ENCODE peak calls at places on chromosome 3, in five cellular contexts. Q is body of pancreas; V is HepG2; H is psoas muscle; D is naive thymus-derived CD4-positive, alpha-beta T cell. G is an unnamed sample. For H3K4me1, the result is how much of the 10 kb centered on the place peaks cover.

GRCh38 chr3:45881031-45882022 is 5.0 kb upstream of the CCR9 start:
- DNase-seq in D (no peak), H (no peak), V (no peak), Q (no peak), G (peak)

GRCh38 chr3:185313693-185314246 is 49.2 kb upstream of the MAP3K13 start:
- DNase-seq in D (no peak), H (no peak), V (no peak), Q (no peak), G (no peak)

GRCh38 chr3:94098487-94098886 is 35.6 kb downstream of the NSUN3 start:
- DNase-seq in V (no peak), H (no peak), D (no peak), Q (no peak), G (no peak)

GRCh38 chr3:116517308-116517707 is 72.0 kb upstream of the LSAMP start:
- DNase-seq in D (no peak), Q (no peak), H (no peak), V (no peak), G (no peak)

GRCh38 chr3:195100903-195101591 is 169.9 kb downstream of the XXYLT1 start:
- DNase-seq in D (no peak), V (no peak), Q (peak), H (no peak), G (no peak)

GRCh38 chr3:124063168-124063909 is 71.4 kb upstream of the ROPN1 start:
- DNase-seq in H (no peak), Q (no peak), D (no peak), V (no peak), G (no peak)

GRCh38 chr3:88282519-88283241 is 132.9 kb downstream of the C3orf38 start:
- DNase-seq in V (no peak), H (no peak), Q (no peak), D (no peak), G (no peak)

GRCh38 chr3:57756528-57757401 is 656 bp downstream of the SLMAP start:
- DNase-seq in H (peak), V (peak), D (peak), Q (peak), G (peak)

GRCh38 chr3:105425153-105425502 is 58.4 kb downstream of the ALCAM start:
- DNase-seq in Q (no peak), H (no peak), D (no peak), V (no peak), G (no peak)

GRCh38 chr3:14766428-14767244 is 52.1 kb upstream of the FGD5 start:
- DNase-seq in Q (no peak), V (no peak), H (no peak), D (no peak), G (no peak)

GRCh38 chr3:12833226-12834161 is 7.9 kb downstream of the RPL32 start:
- DNase-seq in H (no peak), Q (no peak), V (no peak), D (no peak), G (no peak)

GRCh38 chr3:131072099-131072559 is 45.5 kb downstream of the NEK11 start:
- DNase-seq in V (no peak), H (no peak), D (no peak), Q (no peak), G (no peak)

GRCh38 chr3:79872483-79872882 is 104.7 kb upstream of the ROBO1 start:
- DNase-seq in V (no peak), H (no peak), D (no peak), Q (no peak), G (no peak)

GRCh38 chr3:163327086-163327485 is 1751.2 kb downstream of the SI start:
- DNase-seq in D (no peak), Q (no peak), H (no peak), V (no peak), G (no peak)

GRCh38 chr3:105987809-105988208 is 119.0 kb upstream of the CBLB start:
- DNase-seq in V (no peak), D (no peak), Q (no peak), H (no peak), G (no peak)

GRCh38 chr3:188212308-188212969 is 58.5 kb downstream of the LPP start:
- DNase-seq in D (no peak), H (no peak), Q (no peak), V (peak), G (no peak)

GRCh38 chr3:179028408-179028807 is 43.2 kb downstream of the ZMAT3 start:
- DNase-seq in D (no peak), H (no peak), Q (no peak), V (no peak), G (peak)

GRCh38 chr3:182644800-182645433 is 148.4 kb upstream of the ATP11B start:
- DNase-seq in D (no peak), V (no peak), Q (no peak), H (no peak), G (no peak)

GRCh38 chr3:168047190-168047795 is 48.4 kb downstream of the GOLIM4 start:
- DNase-seq in Q (no peak), H (no peak), V (peak), D (no peak), G (peak)

GRCh38 chr3:42666022-42666421 is 12.5 kb downstream of the ZBTB47 start:
- DNase-seq in Q (no peak), V (no peak), D (no peak), H (no peak), G (no peak)

GRCh38 chr3:139310474-139310933 is 33.3 kb upstream of the MRPS22 start:
- DNase-seq in D (no peak), H (no peak), Q (no peak), V (no peak), G (no peak)

GRCh38 chr3:139312959-139313358 is 30.9 kb upstream of the MRPS22 start:
- DNase-seq in Q (no peak), V (no peak), D (no peak), H (no peak), G (no peak)

GRCh38 chr3:139309880-139310279 is 33.9 kb upstream of the MRPS22 start:
- DNase-seq in V (peak), Q (no peak), H (no peak), D (no peak), G (no peak)

GRCh38 chr3:139312416-139312815 is 31.4 kb upstream of the MRPS22 start:
- DNase-seq in D (no peak), V (no peak), H (no peak), Q (no peak), G (no peak)

DNA sequence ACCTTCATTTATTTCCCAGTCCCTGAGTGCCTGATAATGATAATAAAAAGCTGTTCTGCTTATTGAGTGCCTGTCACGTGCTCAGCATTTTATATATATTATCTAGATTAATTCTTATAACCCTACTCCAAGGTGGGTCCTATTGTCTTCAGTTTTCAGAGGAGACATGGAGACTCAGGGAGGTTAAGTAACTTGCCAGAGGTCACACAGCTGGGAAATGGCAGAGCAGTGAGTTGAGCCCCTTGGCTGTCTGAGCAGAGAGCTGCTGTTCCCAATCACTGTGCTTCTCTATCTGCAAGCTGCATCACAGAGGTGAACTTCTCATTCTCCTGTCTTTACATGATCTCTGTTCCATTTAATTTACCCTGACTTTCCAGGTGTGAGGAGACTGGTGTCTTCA is 32.3 kb upstream of the MRPS22 start:
- DNase-seq in Q (no peak), D (no peak), H (no peak), V (no peak), G (no peak)
- H3K4me1 ChIP-seq in Q (under half), D (under half), H (under half), V (under half), G (under half)

GRCh38 chr3:50807266-50807665 is 132.5 kb downstream of the DOCK3 start:
- DNase-seq in D (no peak), H (no peak), V (no peak), Q (peak), G (no peak)

GRCh38 chr3:50811893-50812292 is 137.2 kb downstream of the DOCK3 start:
- DNase-seq in V (no peak), H (no peak), Q (no peak), D (no peak), G (no peak)

GRCh38 chr3:50805321-50805720 is 130.6 kb downstream of the DOCK3 start:
- DNase-seq in Q (no peak), H (no peak), D (no peak), V (no peak), G (no peak)

GRCh38 chr3:50806031-50806430 is 131.3 kb downstream of the DOCK3 start:
- DNase-seq in V (no peak), Q (no peak), H (no peak), D (no peak), G (no peak)

GRCh38 chr3:50806806-50807205 is 132.1 kb downstream of the DOCK3 start:
- DNase-seq in V (no peak), Q (no peak), D (no peak), H (no peak), G (no peak)
- H3K27ac ChIP-seq in V (no peak), Q (no peak), D (no peak), H (no peak), G (no peak)

DNA sequence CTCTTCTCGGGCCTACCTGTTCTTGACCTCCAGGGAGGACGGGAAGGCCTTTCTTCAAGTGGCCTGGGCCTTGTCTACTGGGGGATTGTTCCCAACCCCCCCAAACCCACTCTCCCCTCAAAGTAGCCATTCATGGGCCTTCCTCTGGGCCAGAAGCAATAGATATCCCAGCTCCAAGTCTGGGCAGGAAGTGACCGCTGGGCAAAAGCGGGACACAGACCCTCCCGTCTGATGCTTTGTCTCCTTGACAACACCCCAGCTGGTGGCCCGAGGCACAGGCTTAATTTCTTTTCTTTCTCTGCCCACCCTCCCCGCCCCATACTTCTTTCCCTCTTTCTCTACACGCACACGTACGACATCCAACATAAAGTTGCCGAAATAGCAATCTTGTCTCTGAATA is 41.4 kb upstream of the FEZF2 start:
- DNase-seq in D (no peak), V (no peak), H (no peak), Q (no peak), G (no peak)
- H3K4me3 ChIP-seq in D (no peak), V (no peak), H (no peak), Q (no peak), G (no peak)

GRCh38 chr3:64342940-64343691 is 117.8 kb upstream of the PRICKLE2 start:
- DNase-seq in Q (no peak), D (no peak), V (peak), H (no peak), G (no peak)
- H3K4me1 ChIP-seq in Q (under half), D (under half), V (under half), H (under half), G (under half)

DNA sequence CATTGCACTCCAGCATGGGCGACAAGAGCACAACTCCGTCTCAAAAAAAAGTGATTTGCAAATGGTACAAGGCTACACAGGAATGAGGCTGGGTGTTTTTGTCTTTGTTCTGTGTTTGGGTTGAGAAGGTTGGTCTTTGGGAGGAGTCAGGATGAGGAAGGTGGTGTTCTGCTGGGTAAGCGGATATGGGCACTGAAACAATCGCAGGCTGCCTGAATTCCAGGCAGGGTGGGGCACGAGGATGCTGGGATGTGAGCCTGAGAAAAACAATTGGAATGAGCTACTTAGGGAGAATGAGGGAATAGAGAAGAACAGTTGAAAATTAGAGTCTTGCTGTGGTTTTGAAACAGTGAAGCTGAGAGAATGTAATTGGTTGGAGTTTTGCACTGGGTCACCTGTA is 51.6 kb downstream of the ZBTB38 start:
- DNase-seq in Q (no peak), V (no peak), H (no peak), D (no peak), G (no peak)
- H3K27ac ChIP-seq in Q (no peak), V (no peak), H (no peak), D (no peak), G (no peak)

GRCh38 chr3:27720899-27721716 is 1.0 kb downstream of the EOMES start:
- DNase-seq in D (no peak), Q (no peak), H (no peak), V (no peak), G (peak)
- H3K4me3 ChIP-seq in D (peak), Q (peak), H (peak), V (peak), G (peak)

GRCh38 chr3:51964521-51964920 is 2.7 kb downstream of the PCBP4 start:
- DNase-seq in Q (no peak), V (no peak), H (no peak), D (no peak), G (no peak)

GRCh38 chr3:51967384-51968174 is at the start of gene PCBP4:
- DNase-seq in V (peak), Q (peak), D (no peak), H (peak), G (peak)

GRCh38 chr3:51966941-51967383 is 292 bp downstream of the PCBP4 start:
- DNase-seq in D (peak), V (no peak), Q (no peak), H (no peak), G (peak)

GRCh38 chr3:51966486-51966885 is 768 bp downstream of the PCBP4 start:
- DNase-seq in Q (no peak), H (no peak), D (no peak), V (no peak), G (no peak)

GRCh38 chr3:51966016-51966415 is 1.2 kb downstream of the PCBP4 start:
- DNase-seq in D (no peak), H (no peak), Q (no peak), V (no peak), G (no peak)
- H3K4me1 ChIP-seq in D (under half), H (half or more), Q (half or more), V (half or more), G (under half)

G was measured in CD8-positive, alpha-beta memory T cell.